ENCODE peak calls at places on chromosomes 4 and X, in nine cellular contexts. P is MM.1S, J is IMR-90, B is astrocyte, U is transverse colon, S is tibial nerve, G is prostate gland, F is fibroblast of lung, A is psoas muscle. T is an unnamed sample.

GRCh38 chr4:173318648-173319211 is 15.4 kb downstream of the HMGB2 start:
- DNase-seq in P (peak), J (peak), B (peak), U (no peak), S (no peak), G (no peak), F (peak), A (no peak), T (no peak)

GRCh38 chr4:56637791-56638190 is 43.3 kb downstream of the HOPX start:
- DNase-seq in P (no peak), J (no peak), B (no peak), U (no peak), S (no peak), G (peak), F (no peak), A (no peak), T (no peak)

GRCh38 chr4:3283916-3284315 is 8.9 kb upstream of the RGS12 start:
- DNase-seq in P (no peak), J (no peak), B (no peak), U (no peak), S (no peak), G (no peak), F (no peak), A (peak), T (peak)

GRCh38 chrX:71053217-71053621 is 14.9 kb downstream of the SNX12 start:
- DNase-seq in P (peak), J (no peak), B (no peak), U (no peak), S (no peak), G (no peak), F (peak), A (no peak), T (peak)

GRCh38 chr4:81352476-81352875 is 119.2 kb downstream of the RASGEF1B start:
- DNase-seq in P (no peak), J (peak), B (peak), U (no peak), S (no peak), G (no peak), F (peak), A (no peak), T (no peak)

GRCh38 chr4:38162240-38162784 is 202.1 kb downstream of the PTTG2 start:
- DNase-seq in P (no peak), J (peak), B (peak), U (no peak), S (no peak), G (no peak), F (peak), A (no peak), T (peak)

GRCh38 chr4:8609824-8610350 is 17.3 kb downstream of the CPZ start:
- DNase-seq in P (no peak), J (no peak), B (no peak), U (no peak), S (no peak), G (no peak), F (no peak), A (no peak), T (no peak)

GRCh38 chr4:162061214-162061613 is 102.6 kb downstream of the FSTL5 start:
- DNase-seq in P (no peak), J (no peak), B (peak), U (no peak), S (no peak), G (no peak), F (peak), A (no peak), T (no peak)

GRCh38 chr4:27008693-27009092 is 148.1 kb downstream of the STIM2 start:
- DNase-seq in P (no peak), J (no peak), B (no peak), U (no peak), S (no peak), G (no peak), F (no peak), A (no peak), T (no peak)

DNA sequence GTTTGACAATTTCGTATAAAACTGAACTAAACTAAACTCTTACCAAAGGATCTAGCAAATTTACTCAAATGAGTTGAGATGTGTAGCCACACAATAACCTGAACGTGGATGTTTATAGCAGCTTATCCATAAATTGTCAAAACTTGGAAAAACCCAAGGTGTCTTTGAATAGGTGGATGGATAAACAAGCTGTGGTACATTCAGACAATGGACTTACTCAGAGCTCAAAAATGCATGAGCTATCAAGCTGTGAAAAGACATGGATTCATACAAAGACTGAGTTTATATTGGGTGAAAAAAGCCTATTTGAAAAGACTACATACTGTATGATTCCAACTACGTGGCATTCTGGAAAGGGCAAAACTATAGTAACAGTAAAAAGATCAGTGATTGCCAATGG is 69.5 kb downstream of the LARP1B start:
- DNase-seq in P (no peak), J (no peak), B (peak), U (no peak), S (no peak), G (no peak), F (peak), A (no peak), T (no peak)
- H3K27ac ChIP-seq in P (no peak), J (no peak), B (peak), U (no peak), S (no peak), G (no peak), F (no peak), A (no peak), T (no peak)

DNA sequence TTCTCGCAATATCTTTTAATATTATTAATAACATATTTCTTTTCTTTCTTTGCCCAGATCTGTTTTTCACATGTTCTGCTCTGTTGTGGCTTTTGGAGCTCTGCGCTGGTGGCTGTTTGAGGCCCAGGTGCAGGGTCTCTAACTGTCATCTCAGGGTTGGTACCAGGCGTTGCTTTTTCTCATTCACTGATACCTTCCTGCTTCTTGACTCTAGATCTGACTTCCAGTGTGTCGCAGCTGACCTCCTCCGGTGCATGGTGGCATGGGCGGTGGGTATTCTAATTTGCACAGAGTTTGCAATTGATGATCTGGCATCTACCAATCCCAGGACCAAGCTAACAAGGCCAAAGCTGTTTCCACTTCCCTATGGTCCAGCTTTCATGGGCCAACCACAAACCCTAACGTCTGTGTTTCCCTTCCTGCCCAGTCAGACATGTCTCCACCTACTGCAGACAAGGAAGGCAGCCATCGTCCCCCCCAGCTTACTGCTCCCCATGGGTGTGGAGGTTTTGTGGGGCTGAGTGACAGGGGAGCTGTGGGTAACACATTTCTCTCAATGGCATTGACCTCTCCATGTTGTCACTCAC is 25.2 kb downstream of the LETM1 start:
- DNase-seq in P (no peak), J (no peak), B (no peak), U (no peak), S (no peak), G (no peak), F (no peak), A (no peak), T (no peak)
- H3K27ac ChIP-seq in P (no peak), J (no peak), B (no peak), U (no peak), S (no peak), G (no peak), F (no peak), A (no peak), T (no peak)

DNA sequence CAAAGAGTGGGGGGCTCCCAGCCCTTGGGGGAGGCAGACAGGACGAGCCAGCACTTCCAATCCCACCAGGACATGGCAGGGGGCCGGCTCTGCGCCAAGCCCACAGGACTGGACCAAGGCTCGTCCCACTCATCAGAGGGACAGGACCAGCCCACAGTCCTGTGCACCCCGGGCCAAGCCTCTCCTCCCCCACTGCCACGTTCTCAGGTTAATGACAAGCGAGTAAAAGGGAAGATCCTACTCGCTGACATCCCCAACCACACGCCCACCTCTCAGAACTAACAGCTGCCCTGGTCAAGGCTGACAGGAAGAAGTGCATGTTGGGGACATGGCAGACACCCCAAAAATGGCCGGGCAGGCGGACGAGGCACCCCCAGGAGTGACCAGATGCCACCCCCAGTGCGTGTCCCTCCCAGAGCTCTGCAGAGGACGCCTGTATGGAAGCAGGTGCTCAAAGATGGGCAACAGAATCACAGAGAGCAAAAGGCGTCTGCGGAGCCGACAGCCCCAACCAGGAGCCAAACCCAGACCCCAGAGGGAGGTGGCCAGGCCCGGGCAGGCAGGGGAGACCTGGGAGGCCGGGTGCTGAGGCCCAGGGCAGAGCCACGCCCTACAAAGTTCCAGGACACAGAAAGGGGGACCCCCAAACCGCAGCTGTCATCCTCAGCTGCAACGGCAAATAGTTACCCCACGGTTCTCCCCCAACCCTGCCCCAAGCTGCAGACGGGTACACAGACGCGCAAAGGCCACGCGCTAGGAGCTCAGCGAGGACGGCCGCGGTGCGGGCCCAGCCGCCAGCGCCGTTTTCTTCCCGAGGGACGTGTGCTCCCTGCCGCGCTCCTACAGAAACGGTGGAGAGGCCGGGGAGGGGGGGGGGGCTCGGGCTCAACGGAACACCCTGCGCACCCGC is 1.8 kb downstream of the CTBP1 start:
- DNase-seq in P (peak), J (no peak), B (no peak), U (peak), S (no peak), G (peak), F (no peak), A (peak), T (no peak)
- H3K27ac ChIP-seq in P (peak), J (peak), B (peak), U (peak), S (peak), G (peak), F (peak), A (peak), T (peak)

GRCh38 chrX:154546354-154547244 is at the start of gene G6PD:
- DNase-seq in P (peak), J (peak), B (no peak), U (peak), S (peak), G (peak), F (peak), A (peak), T (peak)

GRCh38 chrX:154545673-154546274 is 872 bp downstream of the G6PD start:
- DNase-seq in P (no peak), J (no peak), B (no peak), U (no peak), S (no peak), G (no peak), F (no peak), A (no peak), T (no peak)

GRCh38 chrX:154548028-154548316 is 552 bp downstream of the IKBKG start:
- DNase-seq in P (no peak), J (peak), B (no peak), U (no peak), S (no peak), G (no peak), F (peak), A (no peak), T (no peak)

GRCh38 chrX:154547245-154548027 is at the start of gene IKBKG:
- DNase-seq in P (peak), J (peak), B (peak), U (peak), S (peak), G (peak), F (peak), A (peak), T (peak)

GRCh38 chrX:154549766-154550165 is 2.3 kb downstream of the IKBKG start:
- DNase-seq in P (no peak), J (peak), B (no peak), U (no peak), S (no peak), G (no peak), F (no peak), A (no peak), T (no peak)
- H3K27ac ChIP-seq in P (no peak), J (peak), B (no peak), U (no peak), S (no peak), G (no peak), F (no peak), A (no peak), T (no peak)

GRCh38 chrX:7996851-7997250 is 69.6 kb upstream of the PNPLA4 start:
- DNase-seq in P (no peak), J (no peak), B (no peak), U (no peak), S (no peak), G (no peak), F (peak), A (no peak), T (no peak)
- H3K27ac ChIP-seq in P (no peak), J (no peak), B (no peak), U (no peak), S (no peak), G (no peak), F (no peak), A (no peak), T (no peak)

DNA sequence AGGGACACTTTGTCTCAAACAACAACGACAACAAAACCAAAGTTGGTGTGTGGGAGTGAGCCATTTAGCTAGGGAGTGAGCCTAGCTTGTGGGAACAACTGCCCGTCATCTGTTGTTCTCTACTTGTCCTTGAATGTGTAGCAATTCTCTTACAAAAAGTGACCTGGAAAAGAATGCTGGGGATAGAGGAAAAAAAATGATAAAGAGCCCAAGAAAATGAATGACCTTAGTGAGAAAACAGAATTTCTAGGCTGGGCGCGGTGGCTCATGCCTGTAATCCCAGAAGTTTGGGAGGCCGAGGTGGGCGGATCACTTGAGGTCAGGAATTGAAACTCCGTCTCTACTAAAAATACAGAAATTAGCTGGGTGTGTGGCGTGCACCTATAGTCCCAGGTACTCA is 19.6 kb downstream of the SEPTIN6 start:
- DNase-seq in P (no peak), J (no peak), B (no peak), U (no peak), S (no peak), G (no peak), F (no peak), A (no peak), T (no peak)
- H3K27ac ChIP-seq in P (no peak), J (no peak), B (no peak), U (no peak), S (no peak), G (no peak), F (no peak), A (no peak), T (no peak)

DNA sequence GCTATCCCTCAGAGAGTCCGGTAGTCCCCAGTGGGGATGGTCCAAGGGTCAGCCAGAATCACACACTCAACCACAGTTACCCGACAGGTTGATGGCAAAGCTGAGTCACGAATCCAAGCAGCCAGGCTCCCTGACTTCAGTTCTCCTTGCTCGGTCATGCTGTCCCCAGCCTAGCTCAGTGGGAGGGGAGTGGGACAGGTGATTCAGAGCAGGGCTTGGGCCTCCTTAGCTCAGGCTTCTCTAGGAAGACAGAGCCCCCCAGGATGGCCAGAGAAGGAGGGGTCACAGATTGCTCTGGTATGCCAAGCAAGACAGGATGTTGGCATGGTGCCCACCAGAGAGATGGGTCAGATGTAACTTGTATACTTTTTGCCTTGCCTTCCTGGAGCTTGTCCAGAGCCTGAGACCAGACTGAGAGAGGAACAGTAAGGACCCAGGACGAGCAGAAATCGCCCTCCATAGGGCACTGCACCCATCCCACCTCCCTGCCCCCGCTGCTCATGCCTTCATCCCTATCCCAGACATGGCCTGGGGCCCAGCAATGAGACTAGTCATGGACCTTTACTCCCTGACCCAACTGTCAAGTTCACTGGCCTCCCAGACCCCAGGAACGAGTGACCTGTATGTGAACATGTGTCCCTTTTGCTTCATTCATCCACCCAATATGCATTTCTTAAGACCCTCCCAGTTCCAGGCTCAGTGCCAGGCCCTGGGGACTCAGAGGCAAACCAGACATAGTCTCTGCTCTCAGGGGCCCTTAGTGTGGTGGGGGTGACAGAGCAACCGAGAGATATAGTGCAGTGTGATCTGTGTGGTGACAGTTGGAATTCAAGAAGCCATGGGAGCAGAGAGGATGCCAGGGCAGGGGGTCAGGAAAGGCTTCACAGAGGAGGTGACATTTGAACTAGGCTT is 66.8 kb downstream of the EFNB1 start:
- DNase-seq in P (no peak), J (peak), B (peak), U (peak), S (peak), G (peak), F (peak), A (peak), T (peak)
- H3K27ac ChIP-seq in P (no peak), J (no peak), B (no peak), U (peak), S (peak), G (peak), F (no peak), A (peak), T (peak)